ENCODE peak calls at places on chromosomes 5 and 9, in ten cellular contexts. C is kidney; H is cardiac muscle cell; O is lower lobe of right lung; A is CD8-positive, alpha-beta memory T cell; W is IMR-90; R is Peyer's patch; N is A549; E is GM23248; X is endodermal cell. M is an unnamed sample.
A peak's percentile ranks its signal among the peaks of the same experiment; 100 is the strongest.

GRCh38 chr9:129881547-129882324 is 46.5 kb downstream of the USP20 start:
- DNase-seq in C (no peak), H (no peak), O (no peak), A (no peak), W (no peak), R (no peak), N (no peak), E (no peak), X (no peak), M (no peak)

GRCh38 chr5:12951846-12952245 is 992.6 kb downstream of the DNAH5 start:
- DNase-seq in C (no peak), H (no peak), O (no peak), A (no peak), W (no peak), R (no peak), N (no peak), E (no peak), X (no peak), M (no peak)

GRCh38 chr5:42483472-42484154 is 60.4 kb downstream of the GHR start:
- DNase-seq in C (no peak), H (no peak), O (no peak), A (no peak), W (no peak), R (no peak), N (no peak), E (no peak), X (no peak), M (no peak)

GRCh38 chr5:144206136-144206535 is 35.5 kb downstream of the KCTD16 start:
- DNase-seq in C (no peak), H (no peak), O (no peak), A (no peak), W (peak; percentile 51), R (no peak), N (no peak), E (peak; percentile 42), X (no peak), M (no peak)

GRCh38 chr9:127283917-127284316 is 19.3 kb downstream of the GARNL3 start:
- DNase-seq in C (no peak), H (no peak), O (no peak), A (no peak), W (peak; percentile 51), R (no peak), N (peak; percentile 7), E (peak; percentile 62), X (peak; percentile 62), M (peak; percentile 3)

GRCh38 chr9:135037521-135038250 is 49.8 kb upstream of the OLFM1 start:
- DNase-seq in C (no peak), H (no peak), O (no peak), A (no peak), W (no peak), R (peak; percentile 18), N (no peak), E (no peak), X (peak; percentile 35), M (no peak)

GRCh38 chr5:92956886-92957285 is 624.1 kb downstream of the NR2F1-AS1 start:
- DNase-seq in C (no peak), H (no peak), O (no peak), A (no peak), W (no peak), R (no peak), N (no peak), E (no peak), X (no peak), M (no peak)

GRCh38 chr9:88593537-88594185 is 58.7 kb downstream of the NXNL2 start:
- DNase-seq in C (no peak), H (peak; percentile 61), O (no peak), A (peak; percentile 21), W (peak; percentile 74), R (no peak), N (peak; percentile 38), E (peak; percentile 85), X (no peak), M (peak; percentile 42)

GRCh38 chr9:15138357-15138686 is 168.7 kb downstream of the TTC39B start:
- DNase-seq in C (no peak), H (no peak), O (no peak), A (no peak), W (no peak), R (no peak), N (no peak), E (no peak), X (peak; percentile 43), M (no peak)

GRCh38 chr5:167835146-167835545 is 456.3 kb upstream of the WWC1 start:
- DNase-seq in C (no peak), H (no peak), O (no peak), A (no peak), W (no peak), R (no peak), N (no peak), E (peak; percentile 68), X (peak; percentile 8), M (no peak)

GRCh38 chr9:8852301-8852864 is 1052.8 kb upstream of the DMAC1 start:
- DNase-seq in C (no peak), H (no peak), O (no peak), A (no peak), W (no peak), R (no peak), N (no peak), E (no peak), X (no peak), M (no peak)

GRCh38 chr9:94825620-94825958 is 99.1 kb downstream of the AOPEP start:
- DNase-seq in C (no peak), H (no peak), O (no peak), A (no peak), W (no peak), R (no peak), N (no peak), E (no peak), X (no peak), M (no peak)
- H3K27ac ChIP-seq in C (peak overlapping the region; percentile 32), H (no peak overlapping the region), O (no peak overlapping the region), A (no peak overlapping the region), W (no peak overlapping the region), R (no peak overlapping the region), N (peak overlapping the region; percentile 78), E (no peak overlapping the region), X (no peak overlapping the region), M (no peak overlapping the region)

GRCh38 chr9:124882221-124882620 is 20.3 kb downstream of the ARPC5L start:
- DNase-seq in C (no peak), H (no peak), O (peak; percentile 39), A (no peak), W (no peak), R (no peak), N (no peak), E (no peak), X (no peak), M (no peak)
- H3K4me3 ChIP-seq in C (no peak overlapping the region), H (no peak overlapping the region), O (no peak overlapping the region), A (no peak overlapping the region), W (no peak overlapping the region), R (no peak overlapping the region), N (no peak overlapping the region), E (no peak overlapping the region), X (no peak overlapping the region), M (no peak overlapping the region)

GRCh38 chr5:116574682-116575634 is at the start of gene SEMA6A:
- DNase-seq in C (peak; percentile 97), H (peak; percentile 95), O (peak; percentile 86), A (no peak), W (peak; percentile 75), R (peak; percentile 96), N (peak; percentile 55), E (peak; percentile 85), X (peak; percentile 99), M (no peak)

GRCh38 chr5:116573279-116573616 is 1.4 kb downstream of the SEMA6A start:
- DNase-seq in C (peak; percentile 80), H (peak; percentile 62), O (peak; percentile 47), A (no peak), W (no peak), R (peak; percentile 73), N (peak; percentile 9), E (peak; percentile 20), X (peak; percentile 77), M (no peak)

GRCh38 chr5:116572375-116573278 is 2.0 kb downstream of the SEMA6A start:
- DNase-seq in C (peak; percentile 83), H (peak; percentile 77), O (peak; percentile 47), A (no peak), W (no peak), R (peak; percentile 74), N (peak; percentile 8), E (peak; percentile 3), X (peak; percentile 77), M (no peak)

GRCh38 chr5:116575635-116576042 is 1.0 kb upstream of the SEMA6A start:
- DNase-seq in C (peak; percentile 71), H (peak; percentile 63), O (no peak), A (no peak), W (no peak), R (peak; percentile 65), N (no peak), E (peak; percentile 20), X (peak; percentile 83), M (no peak)

DNA sequence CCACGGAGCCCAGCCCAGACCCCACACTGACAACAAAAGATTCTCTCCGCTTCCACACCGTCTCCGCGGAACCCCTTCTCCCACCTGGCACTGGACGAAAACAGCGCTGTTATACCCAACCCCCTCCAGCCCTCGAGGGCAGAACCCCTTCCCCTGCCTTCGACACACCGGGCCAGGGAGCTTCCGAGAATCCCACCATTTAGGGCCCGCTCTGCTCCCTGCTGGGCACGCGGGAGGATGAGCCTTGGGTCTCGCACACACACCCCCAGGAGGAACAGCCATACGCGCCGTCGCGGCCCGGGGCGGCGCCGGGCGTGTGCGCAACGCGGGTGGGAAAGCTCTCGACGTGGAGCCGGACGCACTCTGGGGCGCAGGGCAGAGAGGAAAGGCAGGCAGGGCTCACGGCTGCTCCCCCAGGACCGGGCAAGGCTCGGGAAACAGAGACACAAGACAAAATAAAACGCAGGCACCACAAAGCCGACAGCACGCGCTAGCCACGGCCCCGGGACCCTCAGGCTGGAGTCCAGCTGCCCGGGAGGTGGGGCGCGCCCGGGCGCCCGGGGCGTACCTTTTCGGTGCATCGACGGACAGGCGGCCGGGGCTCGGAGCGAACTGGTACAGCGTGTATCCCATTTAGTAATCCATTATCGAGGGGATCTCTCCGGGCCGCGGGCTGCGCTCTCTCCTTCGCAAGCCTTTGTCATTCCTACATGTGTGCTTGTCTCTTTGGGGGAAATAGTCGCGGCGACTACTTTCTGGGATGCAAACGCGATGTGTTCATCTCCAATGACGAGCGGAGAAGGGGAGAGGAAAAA is 799 bp downstream of the SEMA6A start:
- DNase-seq in C (peak; percentile 79), H (peak; percentile 48), O (peak; percentile 47), A (no peak), W (no peak), R (peak; percentile 68), N (peak; percentile 8), E (peak; percentile 35), X (peak; percentile 65), M (no peak)
- H3K4me1 ChIP-seq in C (peaks cover 10% of the 10 kb centered on the region), H (no peaks in the 10 kb centered on the region), O (peaks cover 45% of the 10 kb centered on the region), A (no peaks in the 10 kb centered on the region), W (no peaks in the 10 kb centered on the region), R (peaks cover 10% of the 10 kb centered on the region), N (peaks cover 40% of the 10 kb centered on the region), E (peaks cover 4% of the 10 kb centered on the region), X (no peaks in the 10 kb centered on the region), M (peaks cover 13% of the 10 kb centered on the region)

DNA sequence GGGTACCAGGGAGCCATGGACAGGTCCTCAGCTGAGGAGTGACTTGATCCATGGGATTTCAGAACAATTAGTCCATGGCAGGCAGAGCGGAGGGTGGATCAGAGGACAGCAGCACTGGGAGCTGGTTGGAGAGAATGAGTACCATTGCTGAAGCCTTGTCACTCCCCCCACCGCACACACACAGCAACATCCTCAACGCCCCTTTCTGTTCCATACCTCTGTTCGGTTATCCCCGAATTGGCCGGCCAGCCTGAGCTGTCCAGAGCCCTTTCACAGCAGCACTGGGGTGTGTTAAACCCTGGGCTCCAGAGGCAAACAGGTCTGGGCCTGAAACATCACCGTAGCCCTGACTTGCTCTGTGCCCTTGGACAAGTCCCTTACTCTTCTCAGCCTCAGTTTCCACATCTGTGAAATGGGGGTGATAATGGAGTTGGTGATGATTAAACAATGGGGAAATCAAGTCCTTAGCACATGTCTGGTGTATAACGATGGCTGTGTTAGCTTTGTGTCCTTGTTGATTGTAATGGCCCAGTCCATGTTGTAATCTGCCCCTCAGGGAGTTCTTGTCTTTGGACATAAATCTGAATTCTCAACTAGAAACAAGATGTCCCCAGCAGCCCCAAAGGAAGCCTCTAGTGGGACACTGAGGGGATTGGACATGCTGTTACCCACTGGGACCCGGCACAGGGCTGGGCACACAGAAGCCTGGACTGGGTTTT is 16.9 kb downstream of the GSN start:
- DNase-seq in C (peak; percentile 59), H (no peak), O (no peak), A (no peak), W (no peak), R (peak; percentile 25), N (no peak), E (no peak), X (no peak), M (no peak)
- H3K27ac ChIP-seq in C (peak overlapping the region; percentile 98), H (peak overlapping the region; percentile 94), O (peak overlapping the region; percentile 93), A (no peak overlapping the region), W (no peak overlapping the region), R (peak overlapping the region; percentile 93), N (peak overlapping the region; percentile 93), E (no peak overlapping the region), X (peak overlapping the region; percentile 16), M (no peak overlapping the region)

M was measured in CD4-positive, alpha-beta memory T cell.